ENCODE peak calls at places on chromosomes 12 and 14, in ten cellular contexts. X is HTR-8/SVneo, D is prostate gland, G is psoas muscle, S is NCI-H2081, I is cerebellum, L is HS-5, M is T-helper 2 cell, Q is A549, A is EL. P is an unnamed sample.

GRCh38 chr12:94707892-94708291 is 57.5 kb upstream of the TMCC3 start:
- DNase-seq in X (no peak), D (no peak), G (peak; percentile 66), S (no peak), I (no peak), L (no peak), M (no peak), Q (no peak), A (peak; percentile 6), P (no peak)

GRCh38 chr14:90336401-90336800 is 4.7 kb upstream of the NRDE2 start:
- DNase-seq in X (no peak), D (no peak), G (no peak), S (no peak), I (no peak), L (no peak), M (no peak), Q (no peak), A (no peak), P (no peak)

GRCh38 chr12:12240671-12241345 is 26.0 kb downstream of the LRP6 start:
- DNase-seq in X (no peak), D (no peak), G (no peak), S (no peak), I (no peak), L (no peak), M (no peak), Q (peak; percentile 21), A (no peak), P (no peak)

GRCh38 chr12:117277875-117278274 is 83.6 kb downstream of the NOS1 start:
- DNase-seq in X (no peak), D (no peak), G (no peak), S (no peak), I (no peak), L (no peak), M (no peak), Q (no peak), A (no peak), P (no peak)

GRCh38 chr14:104745431-104745830 is 7.5 kb upstream of the SIVA1 start:
- DNase-seq in X (no peak), D (no peak), G (peak; percentile 40), S (no peak), I (no peak), L (no peak), M (no peak), Q (no peak), A (no peak), P (no peak)

GRCh38 chr14:34713681-34714319 is 593 bp downstream of the CFL2 start:
- DNase-seq in X (no peak), D (peak; percentile 28), G (peak; percentile 71), S (peak; percentile 11), I (peak; percentile 29), L (peak; percentile 44), M (no peak), Q (peak; percentile 51), A (peak; percentile 80), P (peak; percentile 67)

GRCh38 chr14:78446807-78447206 is 276.6 kb downstream of the NRXN3 start:
- DNase-seq in X (no peak), D (no peak), G (no peak), S (no peak), I (no peak), L (no peak), M (no peak), Q (no peak), A (no peak), P (no peak)

GRCh38 chr14:30623412-30624131 is 1.5 kb downstream of the SCFD1 start:
- DNase-seq in X (no peak), D (no peak), G (no peak), S (no peak), I (no peak), L (no peak), M (no peak), Q (no peak), A (no peak), P (no peak)

GRCh38 chr12:54405573-54405972 is 13.5 kb downstream of the ITGA5 start:
- DNase-seq in X (no peak), D (no peak), G (peak; percentile 32), S (no peak), I (no peak), L (no peak), M (no peak), Q (no peak), A (no peak), P (no peak)

P was measured in right atrium auricular region.